ENCODE peak calls at places on chromosomes 5 and 9, in seven cellular contexts. M, Z, P, H, F, O and I are unnamed samples.

GRCh38 chr9:91117959-91118651 is 243.6 kb downstream of the AUH start:
- DNase-seq in M (no peak), F (no peak), H (peak), P (peak), O (no peak), Z (peak), I (peak)

GRCh38 chr5:118791986-118792734 is 196.2 kb downstream of the DTWD2 start:
- DNase-seq in P (peak), M (no peak), F (peak), H (peak), Z (peak), O (no peak), I (no peak)

GRCh38 chr5:97071101-97071500 is 71.3 kb downstream of the LIX1 start:
- DNase-seq in H (peak), F (peak), P (no peak), Z (no peak), O (no peak), M (no peak), I (no peak)

GRCh38 chr9:111992523-111992922 is 95.9 kb downstream of the UGCG start:
- DNase-seq in Z (no peak), O (no peak), M (peak), P (no peak), F (peak), H (peak), I (no peak)

GRCh38 chr9:123769723-123770122 is 160.2 kb downstream of the DENND1A start:
- DNase-seq in H (no peak), F (no peak), O (no peak), Z (no peak), P (no peak), M (no peak), I (peak)

GRCh38 chr5:150627731-150628545 is 12.5 kb upstream of the SYNPO start:
- DNase-seq in M (no peak), O (no peak), P (no peak), F (no peak), H (peak), Z (no peak), I (no peak)

GRCh38 chr5:2185646-2186471 is 303.1 kb upstream of the IRX4 start:
- DNase-seq in M (no peak), Z (no peak), F (no peak), P (no peak), H (no peak), O (no peak), I (no peak)

GRCh38 chr9:11016081-11016480 is 403.3 kb upstream of the PTPRD start:
- DNase-seq in Z (no peak), O (no peak), F (no peak), P (no peak), M (no peak), H (no peak), I (no peak)

GRCh38 chr5:17096975-17097695 is 120.3 kb upstream of the BASP1 start:
- DNase-seq in O (no peak), M (no peak), H (no peak), Z (peak), P (no peak), F (no peak), I (no peak)

GRCh38 chr5:19314840-19315239 is 673.2 kb downstream of the CDH18 start:
- DNase-seq in F (peak), H (no peak), M (no peak), P (no peak), Z (no peak), O (no peak), I (no peak)

GRCh38 chr9:136644593-136645342 is 17.9 kb upstream of the EGFL7 start:
- DNase-seq in M (peak), F (peak), O (peak), P (peak), H (peak), Z (peak), I (peak)

GRCh38 chr5:74918232-74918669 is 52.1 kb upstream of the FAM169A start:
- DNase-seq in P (no peak), O (no peak), H (no peak), Z (no peak), M (no peak), F (no peak), I (no peak)

GRCh38 chr9:113476511-113476916 is 13.0 kb downstream of the RGS3 start:
- DNase-seq in M (no peak), O (no peak), Z (no peak), F (no peak), P (no peak), H (no peak), I (no peak)